ENCODE peak calls at places on chromosomes 6 and 20, in six cellular contexts. S, X, W, T, Q and J are unnamed samples.
A peak's percentile ranks its signal among the peaks of the same experiment; 100 is the strongest.

GRCh38 chr6:13159295-13159694 is 169.0 kb downstream of the TBC1D7 start:
- DNase-seq in T (no peak), X (no peak), S (no peak), Q (no peak), W (no peak), J (peak; percentile 22)

GRCh38 chr6:105740946-105741605 is 338.2 kb upstream of the PREP start:
- DNase-seq in Q (no peak), X (no peak), S (no peak), T (no peak), W (no peak), J (no peak)

GRCh38 chr6:114339706-114340105 is 3.1 kb downstream of the HS3ST5 start:
- DNase-seq in W (no peak), S (no peak), X (no peak), T (no peak), Q (no peak), J (no peak)

GRCh38 chr6:156154896-156155295 is 622.3 kb upstream of the ARID1B start:
- DNase-seq in T (no peak), S (no peak), X (no peak), Q (no peak), W (no peak), J (no peak)

GRCh38 chr6:158677906-158678305 is 28.1 kb downstream of the SYTL3 start:
- DNase-seq in S (no peak), W (no peak), X (no peak), Q (no peak), T (peak; percentile 30), J (no peak)

GRCh38 chr6:26115226-26115625 is 28.0 kb downstream of the HFE start:
- DNase-seq in X (no peak), S (no peak), W (no peak), Q (no peak), T (no peak), J (no peak)

GRCh38 chr6:13916230-13916944 is 8.4 kb upstream of the RNF182 start:
- DNase-seq in T (no peak), W (no peak), X (no peak), Q (no peak), S (no peak), J (no peak)

GRCh38 chr6:100230976-100231316 is 233.8 kb downstream of the SIM1 start:
- DNase-seq in W (no peak), T (no peak), Q (no peak), S (no peak), X (no peak), J (no peak)

GRCh38 chr6:45036101-45036500 is 292.0 kb upstream of the RUNX2 start:
- DNase-seq in W (no peak), T (no peak), S (no peak), X (no peak), Q (no peak), J (no peak)

GRCh38 chr20:4471221-4471620 is 250.5 kb upstream of the PRND start:
- DNase-seq in Q (no peak), T (no peak), W (no peak), X (no peak), S (no peak), J (no peak)

GRCh38 chr6:87074051-87074711 is 20.7 kb downstream of the CGA start:
- DNase-seq in X (no peak), Q (no peak), W (no peak), S (no peak), T (no peak), J (no peak)

GRCh38 chr6:41561386-41561785 is 15.2 kb downstream of the FOXP4 start:
- DNase-seq in S (no peak), W (no peak), T (no peak), X (no peak), Q (no peak), J (no peak)

GRCh38 chr20:22385602-22386299 is 198.6 kb downstream of the FOXA2 start:
- DNase-seq in T (no peak), Q (no peak), X (no peak), W (no peak), S (no peak), J (no peak)

GRCh38 chr6:126792340-126792739 is 326.1 kb upstream of the RSPO3 start:
- DNase-seq in W (no peak), T (no peak), Q (no peak), X (no peak), S (no peak), J (no peak)

GRCh38 chr6:156599977-156600647 is 177.1 kb upstream of the ARID1B start:
- DNase-seq in W (no peak), T (peak; percentile 87), Q (no peak), S (no peak), X (peak; percentile 26), J (no peak)

GRCh38 chr6:56947931-56948330 is 7.0 kb upstream of the BEND6 start:
- DNase-seq in S (no peak), Q (no peak), T (no peak), X (no peak), W (no peak), J (no peak)

GRCh38 chr20:40990542-40991120 is 38.0 kb upstream of the TOP1 start:
- DNase-seq in S (peak; percentile 76), W (peak; percentile 75), T (peak; percentile 89), Q (peak; percentile 74), X (peak; percentile 74), J (peak; percentile 95)

GRCh38 chr6:167229586-167229985 is 61.5 kb upstream of the UNC93A start:
- DNase-seq in S (no peak), W (no peak), Q (no peak), X (no peak), T (no peak), J (no peak)

GRCh38 chr6:14807971-14808370 is 437.9 kb upstream of the JARID2 start:
- DNase-seq in S (no peak), T (no peak), X (no peak), Q (no peak), W (no peak), J (no peak)

GRCh38 chr6:54897462-54898189 is 51.1 kb downstream of the FAM83B start:
- DNase-seq in S (no peak), W (no peak), Q (no peak), X (no peak), T (no peak), J (no peak)

GRCh38 chr6:52230685-52231084 is 13.6 kb downstream of the IL17F start:
- DNase-seq in S (no peak), X (no peak), Q (no peak), W (no peak), T (no peak), J (no peak)

GRCh38 chr6:33980176-33980805 is 165.6 kb downstream of the GRM4 start:
- DNase-seq in X (no peak), S (peak; percentile 43), W (no peak), Q (no peak), T (no peak), J (no peak)

GRCh38 chr6:169386431-169387057 is 132.9 kb upstream of the THBS2 start:
- DNase-seq in T (no peak), W (no peak), S (no peak), X (peak; percentile 47), Q (no peak), J (no peak)

GRCh38 chr20:49584418-49585382 is 16.8 kb upstream of the PTGIS start:
- DNase-seq in W (peak; percentile 63), S (no peak), T (no peak), X (no peak), Q (peak; percentile 45), J (no peak)

GRCh38 chr20:49581482-49581881 is 13.5 kb upstream of the PTGIS start:
- DNase-seq in X (no peak), Q (no peak), S (no peak), W (no peak), T (no peak), J (no peak)

GRCh38 chr20:49582413-49583334 is 14.7 kb upstream of the PTGIS start:
- DNase-seq in Q (no peak), T (no peak), X (no peak), W (no peak), S (no peak), J (no peak)

GRCh38 chr20:49583669-49584417 is 15.9 kb upstream of the PTGIS start:
- DNase-seq in T (peak; percentile 95), Q (peak; percentile 70), S (peak; percentile 69), X (peak; percentile 75), W (peak; percentile 85), J (peak; percentile 26)

GRCh38 chr20:49583343-49583668 is 15.4 kb upstream of the PTGIS start:
- DNase-seq in W (no peak), T (no peak), X (no peak), S (no peak), Q (no peak), J (no peak)
- H3K4me1 ChIP-seq in W (peaks cover 21% of the 10 kb centered on the region), T (peaks cover 70% of the 10 kb centered on the region), X (peaks cover 35% of the 10 kb centered on the region), S (no peaks in the 10 kb centered on the region), Q (peaks cover 25% of the 10 kb centered on the region), J (no peaks in the 10 kb centered on the region)

GRCh38 chr20:10558635-10559187 is 115.1 kb downstream of the JAG1 start:
- DNase-seq in S (no peak), W (no peak), T (no peak), X (no peak), Q (no peak), J (no peak)
- TF ChIP-seq CTCF in S (no peak), W (no peak), T (no peak), X (no peak), Q (no peak), J (no peak)

GRCh38 chr20:43560974-43561373 is 2.1 kb downstream of the SGK2 start:
- DNase-seq in W (no peak), T (no peak), Q (no peak), X (no peak), S (no peak), J (no peak)

GRCh38 chr20:43559588-43559987 is 761 bp downstream of the SGK2 start:
- DNase-seq in X (no peak), S (no peak), T (no peak), Q (no peak), W (peak; percentile 44), J (no peak)

GRCh38 chr20:43554369-43554768 is 4.5 kb upstream of the SGK2 start:
- DNase-seq in Q (no peak), S (no peak), W (no peak), X (no peak), T (no peak), J (no peak)

GRCh38 chr20:43559147-43559477 is 285 bp downstream of the SGK2 start:
- DNase-seq in Q (no peak), S (no peak), W (no peak), T (no peak), X (no peak), J (no peak)

DNA sequence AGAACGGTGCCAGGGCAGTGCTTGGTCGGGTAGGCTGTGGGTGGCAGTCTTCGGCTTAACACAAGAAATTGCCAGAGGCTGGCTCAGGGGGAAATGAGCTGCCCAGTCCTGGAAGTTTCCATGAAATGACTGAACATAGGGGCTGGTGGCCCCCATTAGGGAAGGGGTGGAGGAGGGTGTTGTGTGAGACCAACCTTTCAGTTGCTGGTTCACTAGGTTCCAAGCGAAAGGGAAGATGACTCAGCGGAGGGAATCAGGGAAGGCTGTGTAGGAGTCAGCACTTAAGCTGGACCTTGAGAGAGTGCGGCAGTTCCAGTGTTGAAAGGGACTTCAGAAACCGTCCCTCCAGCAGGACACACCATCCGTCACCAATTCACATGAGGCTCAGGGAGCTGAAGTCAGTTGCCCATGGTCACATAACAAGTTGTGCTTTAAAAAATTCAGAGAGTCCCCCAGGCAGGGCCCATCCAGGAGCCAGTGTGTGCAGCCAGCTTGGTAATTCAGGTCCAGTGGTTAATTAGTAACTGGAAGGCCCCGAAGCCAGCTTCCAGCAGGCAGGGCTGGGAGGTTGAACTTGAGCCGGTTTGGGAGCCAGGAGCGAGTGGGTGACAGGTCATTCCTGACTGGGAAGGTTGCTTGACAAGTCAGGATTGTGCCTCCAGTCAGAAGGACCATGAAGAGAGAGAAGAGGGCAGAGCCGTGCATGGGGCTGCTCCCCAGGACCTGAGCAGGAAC is at the start of gene SGK2:
- DNase-seq in Q (no peak), S (no peak), T (no peak), X (no peak), W (peak; percentile 81), J (no peak)
- TF ChIP-seq POLR2A in Q (no peak), S (no peak), T (no peak), X (no peak), W (peak; percentile 63), J (no peak)

GRCh38 chr6:43013843-43014433 is at the start of the genes KLHDC3 and MEA1:
- DNase-seq in Q (peak; percentile 98), W (peak; percentile 98), X (peak; percentile 99), S (peak; percentile 98), T (peak; percentile 100), J (peak; percentile 100)
- H3K4me1 ChIP-seq in Q (peaks cover 15% of the 10 kb centered on the region), W (peaks cover 26% of the 10 kb centered on the region), X (peaks cover 12% of the 10 kb centered on the region), S (peaks cover 7% of the 10 kb centered on the region), T (peaks cover 43% of the 10 kb centered on the region), J (peaks cover 24% of the 10 kb centered on the region)